ENCODE peak calls at places on chromosomes 3 and 15, in five cellular contexts. One of them, this sample, is unnamed.

GRCh38 chr3:80668100-80668499 is 900.3 kb upstream of the ROBO1 start:
- DNase-seq in GM10248: no peak
- DNase-seq in fibroblast of pulmonary artery: no peak
- DNase-seq in hepatocyte: no peak
- DNase-seq in CD8-positive, alpha-beta T cell: no peak
- DNase-seq in this sample: no peak

GRCh38 chr3:58101499-58102370 is 93.5 kb downstream of the FLNB start:
- DNase-seq in GM10248: no peak
- DNase-seq in fibroblast of pulmonary artery: no peak
- DNase-seq in hepatocyte: peak
- DNase-seq in CD8-positive, alpha-beta T cell: no peak
- DNase-seq in this sample: no peak

GRCh38 chr3:105866656-105867653 is 1.9 kb downstream of the CBLB start:
- DNase-seq in GM10248: peak
- DNase-seq in fibroblast of pulmonary artery: peak
- DNase-seq in hepatocyte: no peak
- DNase-seq in CD8-positive, alpha-beta T cell: no peak
- DNase-seq in this sample: peak

GRCh38 chr3:15291589-15292541 is 40.5 kb downstream of the SH3BP5 start:
- DNase-seq in GM10248: peak
- DNase-seq in fibroblast of pulmonary artery: peak
- DNase-seq in hepatocyte: no peak
- DNase-seq in CD8-positive, alpha-beta T cell: peak
- DNase-seq in this sample: peak

GRCh38 chr3:135862361-135862760 is 103.2 kb upstream of the PPP2R3A start:
- DNase-seq in GM10248: no peak
- DNase-seq in fibroblast of pulmonary artery: no peak
- DNase-seq in hepatocyte: no peak
- DNase-seq in CD8-positive, alpha-beta T cell: no peak
- DNase-seq in this sample: no peak

GRCh38 chr15:85379403-85380131 is 836 bp upstream of the AKAP13 start:
- DNase-seq in GM10248: no peak
- DNase-seq in fibroblast of pulmonary artery: no peak
- DNase-seq in hepatocyte: peak
- DNase-seq in CD8-positive, alpha-beta T cell: peak
- DNase-seq in this sample: no peak

GRCh38 chr15:80694624-80695098 is 449 bp upstream of the ABHD17C start:
- DNase-seq in GM10248: no peak
- DNase-seq in fibroblast of pulmonary artery: peak
- DNase-seq in hepatocyte: no peak
- DNase-seq in CD8-positive, alpha-beta T cell: peak
- DNase-seq in this sample: peak

GRCh38 chr3:159798951-159799350 is 189.7 kb upstream of the IL12A start:
- DNase-seq in GM10248: no peak
- DNase-seq in fibroblast of pulmonary artery: peak
- DNase-seq in hepatocyte: peak
- DNase-seq in CD8-positive, alpha-beta T cell: no peak
- DNase-seq in this sample: no peak

GRCh38 chr3:184040010-184040409 is 8.5 kb downstream of the HTR3D start:
- DNase-seq in GM10248: no peak
- DNase-seq in fibroblast of pulmonary artery: peak
- DNase-seq in hepatocyte: peak
- DNase-seq in CD8-positive, alpha-beta T cell: no peak
- DNase-seq in this sample: no peak
- TF ChIP-seq CTCF in GM10248: no peak
- TF ChIP-seq CTCF in fibroblast of pulmonary artery: peak
- TF ChIP-seq CTCF in hepatocyte: no peak
- TF ChIP-seq CTCF in CD8-positive, alpha-beta T cell: no peak
- TF ChIP-seq CTCF in this sample: no peak

GRCh38 chr3:184785856-184786255 is 26.1 kb upstream of the VPS8 start:
- DNase-seq in GM10248: no peak
- DNase-seq in fibroblast of pulmonary artery: no peak
- DNase-seq in hepatocyte: no peak
- DNase-seq in CD8-positive, alpha-beta T cell: no peak
- DNase-seq in this sample: no peak

GRCh38 chr3:184785106-184785505 is 26.9 kb upstream of the VPS8 start:
- DNase-seq in GM10248: no peak
- DNase-seq in fibroblast of pulmonary artery: no peak
- DNase-seq in hepatocyte: no peak
- DNase-seq in CD8-positive, alpha-beta T cell: no peak
- DNase-seq in this sample: no peak

GRCh38 chr3:184781801-184782200 is 30.2 kb upstream of the VPS8 start:
- DNase-seq in GM10248: no peak
- DNase-seq in fibroblast of pulmonary artery: no peak
- DNase-seq in hepatocyte: no peak
- DNase-seq in CD8-positive, alpha-beta T cell: no peak
- DNase-seq in this sample: no peak

GRCh38 chr3:184780981-184781515 is 30.9 kb upstream of the VPS8 start:
- DNase-seq in GM10248: no peak
- DNase-seq in fibroblast of pulmonary artery: no peak
- DNase-seq in hepatocyte: no peak
- DNase-seq in CD8-positive, alpha-beta T cell: no peak
- DNase-seq in this sample: no peak

GRCh38 chr3:184783309-184783708 is 28.7 kb upstream of the VPS8 start:
- DNase-seq in GM10248: no peak
- DNase-seq in fibroblast of pulmonary artery: no peak
- DNase-seq in hepatocyte: no peak
- DNase-seq in CD8-positive, alpha-beta T cell: no peak
- DNase-seq in this sample: no peak
- TF ChIP-seq CTCF in GM10248: no peak
- TF ChIP-seq CTCF in fibroblast of pulmonary artery: no peak
- TF ChIP-seq CTCF in hepatocyte: no peak
- TF ChIP-seq CTCF in CD8-positive, alpha-beta T cell: no peak
- TF ChIP-seq CTCF in this sample: no peak

GRCh38 chr3:100802126-100802525 is 92.8 kb downstream of the TFG start:
- DNase-seq in GM10248: no peak
- DNase-seq in fibroblast of pulmonary artery: no peak
- DNase-seq in hepatocyte: no peak
- DNase-seq in CD8-positive, alpha-beta T cell: no peak
- DNase-seq in this sample: no peak

GRCh38 chr3:100797921-100798491 is 88.7 kb downstream of the TFG start:
- DNase-seq in GM10248: no peak
- DNase-seq in fibroblast of pulmonary artery: no peak
- DNase-seq in hepatocyte: no peak
- DNase-seq in CD8-positive, alpha-beta T cell: no peak
- DNase-seq in this sample: no peak

DNA sequence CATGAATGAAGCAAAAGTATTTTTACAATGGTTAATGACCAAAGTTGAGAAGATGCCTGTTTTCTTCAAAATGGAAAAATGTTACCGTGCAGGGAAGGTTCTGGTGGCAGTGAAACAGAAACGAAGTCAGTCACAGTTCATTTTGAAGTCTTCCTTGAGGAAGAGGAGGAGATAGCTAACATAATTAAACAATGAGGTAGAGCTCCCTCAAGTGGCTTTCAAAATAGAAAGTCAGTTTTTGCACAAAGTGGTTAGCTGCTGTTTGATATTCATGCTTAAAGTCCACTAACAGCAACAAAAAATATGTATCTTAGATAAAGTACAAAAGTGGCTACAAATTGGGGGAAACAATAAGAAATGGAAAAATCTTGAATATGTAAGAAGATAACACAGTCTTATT is 87.3 kb downstream of the TFG start:
- DNase-seq in GM10248: peak
- DNase-seq in fibroblast of pulmonary artery: peak
- DNase-seq in hepatocyte: peak
- DNase-seq in CD8-positive, alpha-beta T cell: no peak
- DNase-seq in this sample: peak
- TF ChIP-seq CTCF in GM10248: peak
- TF ChIP-seq CTCF in fibroblast of pulmonary artery: peak
- TF ChIP-seq CTCF in hepatocyte: peak
- TF ChIP-seq CTCF in CD8-positive, alpha-beta T cell: no peak
- TF ChIP-seq CTCF in this sample: no peak

GRCh38 chr15:90008607-90009006 is 7.5 kb downstream of the ZNF710 start:
- DNase-seq in GM10248: no peak
- DNase-seq in fibroblast of pulmonary artery: peak
- DNase-seq in hepatocyte: no peak
- DNase-seq in CD8-positive, alpha-beta T cell: no peak
- DNase-seq in this sample: no peak
- TF ChIP-seq CTCF in GM10248: no peak
- TF ChIP-seq CTCF in fibroblast of pulmonary artery: no peak
- TF ChIP-seq CTCF in hepatocyte: no peak
- TF ChIP-seq CTCF in CD8-positive, alpha-beta T cell: no peak
- TF ChIP-seq CTCF in this sample: no peak

DNA sequence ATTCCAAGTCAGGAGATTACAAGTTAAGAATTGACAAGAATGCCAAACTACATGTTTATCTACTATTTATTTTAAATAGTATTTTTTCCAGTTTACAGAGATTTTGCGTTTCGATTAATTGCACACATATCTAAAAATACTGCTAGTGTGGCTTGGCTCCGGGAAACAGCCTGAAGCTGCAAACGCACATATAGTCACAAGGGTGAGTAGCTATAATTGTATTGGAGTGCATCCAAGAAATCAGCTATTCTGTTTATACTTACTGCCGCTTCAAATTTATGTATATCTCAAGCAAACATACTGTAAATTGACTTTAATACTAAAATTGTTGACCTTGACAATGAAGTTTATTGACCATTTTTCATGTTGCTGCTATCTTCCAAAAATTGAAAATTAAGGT is 77.0 kb upstream of the PLSCR5 start:
- DNase-seq in GM10248: no peak
- DNase-seq in fibroblast of pulmonary artery: peak
- DNase-seq in hepatocyte: no peak
- DNase-seq in CD8-positive, alpha-beta T cell: no peak
- DNase-seq in this sample: no peak
- TF ChIP-seq CTCF in GM10248: no peak
- TF ChIP-seq CTCF in fibroblast of pulmonary artery: no peak
- TF ChIP-seq CTCF in hepatocyte: no peak
- TF ChIP-seq CTCF in CD8-positive, alpha-beta T cell: no peak
- TF ChIP-seq CTCF in this sample: no peak

DNA sequence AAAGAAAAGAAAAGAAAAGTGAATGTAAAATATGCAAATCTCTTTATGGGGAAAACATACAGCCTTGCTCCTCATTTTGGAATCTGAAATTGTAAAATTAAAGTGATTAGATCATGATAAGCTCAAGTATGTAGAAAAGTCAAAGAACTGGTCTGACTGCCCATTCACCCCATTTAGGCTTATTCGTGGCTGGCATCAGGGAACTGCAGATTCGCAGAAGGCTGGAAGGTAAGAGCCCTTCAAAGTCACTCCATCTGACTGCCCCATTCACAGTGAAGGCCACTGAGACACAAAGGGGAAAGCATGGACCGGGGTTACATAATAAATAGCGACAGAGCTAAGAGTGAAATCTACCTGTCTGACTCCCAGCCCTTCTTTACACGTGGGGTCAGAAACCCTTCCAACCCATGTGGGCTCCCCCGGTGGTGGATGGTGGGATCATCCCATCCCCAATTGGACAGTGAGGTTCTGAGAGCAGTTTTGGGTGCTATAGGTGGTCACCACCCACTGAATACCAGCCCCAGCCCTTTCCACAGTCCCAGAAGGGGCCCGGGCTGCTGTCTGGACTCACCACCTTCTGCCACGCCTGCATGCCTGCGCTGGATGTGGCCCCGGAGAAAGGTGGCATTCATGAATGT is 18.1 kb downstream of the DZIP1L start:
- DNase-seq in GM10248: no peak
- DNase-seq in fibroblast of pulmonary artery: no peak
- DNase-seq in hepatocyte: no peak
- DNase-seq in CD8-positive, alpha-beta T cell: no peak
- DNase-seq in this sample: no peak
- TF ChIP-seq CTCF in GM10248: no peak
- TF ChIP-seq CTCF in fibroblast of pulmonary artery: peak
- TF ChIP-seq CTCF in hepatocyte: peak
- TF ChIP-seq CTCF in CD8-positive, alpha-beta T cell: no peak
- TF ChIP-seq CTCF in this sample: no peak

GRCh38 chr15:25661898-25662297 is 201.2 kb downstream of the ATP10A start:
- DNase-seq in GM10248: no peak
- DNase-seq in fibroblast of pulmonary artery: no peak
- DNase-seq in hepatocyte: no peak
- DNase-seq in CD8-positive, alpha-beta T cell: no peak
- DNase-seq in this sample: no peak
- TF ChIP-seq CTCF in GM10248: no peak
- TF ChIP-seq CTCF in fibroblast of pulmonary artery: no peak
- TF ChIP-seq CTCF in hepatocyte: peak
- TF ChIP-seq CTCF in CD8-positive, alpha-beta T cell: no peak
- TF ChIP-seq CTCF in this sample: no peak

DNA sequence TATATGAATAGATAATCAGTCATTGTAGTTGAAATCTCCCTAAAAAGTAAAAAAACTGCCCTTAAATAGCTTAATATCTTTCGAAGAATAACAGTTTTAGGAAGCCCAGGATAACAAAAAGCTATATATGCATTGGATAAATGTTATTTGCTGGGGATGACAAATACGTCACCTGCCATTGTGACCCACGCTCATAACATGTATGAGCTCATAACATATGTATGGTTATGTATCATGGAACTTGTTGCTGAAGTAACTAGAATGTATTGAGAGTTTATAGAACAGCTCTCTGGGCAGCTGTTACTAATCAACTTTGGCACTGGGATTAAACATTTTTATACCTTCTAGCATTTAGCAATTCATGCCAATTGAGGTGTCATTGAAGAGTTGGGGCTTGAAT is 1.7 kb upstream of the LRCH3 start:
- DNase-seq in GM10248: no peak
- DNase-seq in fibroblast of pulmonary artery: no peak
- DNase-seq in hepatocyte: no peak
- DNase-seq in CD8-positive, alpha-beta T cell: no peak
- DNase-seq in this sample: no peak
- TF ChIP-seq CTCF in GM10248: no peak
- TF ChIP-seq CTCF in fibroblast of pulmonary artery: no peak
- TF ChIP-seq CTCF in hepatocyte: no peak
- TF ChIP-seq CTCF in CD8-positive, alpha-beta T cell: no peak
- TF ChIP-seq CTCF in this sample: no peak